ENCODE peak calls at places on chromosomes 2 and 18, in eight cellular contexts. One of them, this sample, is unnamed.
A peak's percentile ranks its signal among the peaks of the same experiment; 100 is the strongest.

GRCh38 chr2:16282511-16282910 is 342.2 kb downstream of the MYCN start:
- DNase-seq in activated T-helper 1 cell treated with anti-CD3 and anti-CD28 coated beads, Interleukin-12 subunit alpha, Interleukin-12 subunit beta, Interleukin-2, Interleukin-4 antibody, amounts not matched to agents 30 ng/mL and 10 ng/mL and 1 ng/mL, durations not matched to agents 14 hours and 24 hours and 36 hours: no peak
- DNase-seq in ureter: no peak
- DNase-seq in NCI-H2107: no peak
- DNase-seq in substantia nigra: no peak
- DNase-seq in EL: no peak
- DNase-seq in AG08395: no peak
- DNase-seq in left lung: no peak
- DNase-seq in this sample: no peak

GRCh38 chr2:12099374-12099773 is 352.9 kb downstream of the LPIN1 start:
- DNase-seq in EL: no peak
- DNase-seq in ureter: no peak
- DNase-seq in activated T-helper 1 cell treated with anti-CD3 and anti-CD28 coated beads, Interleukin-12 subunit alpha, Interleukin-12 subunit beta, Interleukin-2, Interleukin-4 antibody, amounts not matched to agents 30 ng/mL and 10 ng/mL and 1 ng/mL, durations not matched to agents 14 hours and 24 hours and 36 hours: no peak
- DNase-seq in substantia nigra: no peak
- DNase-seq in left lung: no peak
- DNase-seq in AG08395: no peak
- DNase-seq in NCI-H2107: no peak
- DNase-seq in this sample: no peak

GRCh38 chr18:13112982-13113381 is 105.6 kb upstream of the LDLRAD4 start:
- DNase-seq in activated T-helper 1 cell treated with anti-CD3 and anti-CD28 coated beads, Interleukin-12 subunit alpha, Interleukin-12 subunit beta, Interleukin-2, Interleukin-4 antibody, amounts not matched to agents 30 ng/mL and 10 ng/mL and 1 ng/mL, durations not matched to agents 14 hours and 24 hours and 36 hours: no peak
- DNase-seq in NCI-H2107: no peak
- DNase-seq in left lung: no peak
- DNase-seq in EL: no peak
- DNase-seq in substantia nigra: peak; percentile 25
- DNase-seq in ureter: no peak
- DNase-seq in AG08395: peak; percentile 56
- DNase-seq in this sample: peak; percentile 41

GRCh38 chr2:181066333-181066732 is 85.9 kb downstream of the UBE2E3 start:
- DNase-seq in ureter: no peak
- DNase-seq in substantia nigra: no peak
- DNase-seq in EL: no peak
- DNase-seq in left lung: no peak
- DNase-seq in activated T-helper 1 cell treated with anti-CD3 and anti-CD28 coated beads, Interleukin-12 subunit alpha, Interleukin-12 subunit beta, Interleukin-2, Interleukin-4 antibody, amounts not matched to agents 30 ng/mL and 10 ng/mL and 1 ng/mL, durations not matched to agents 14 hours and 24 hours and 36 hours: no peak
- DNase-seq in AG08395: no peak
- DNase-seq in NCI-H2107: no peak
- DNase-seq in this sample: no peak

GRCh38 chr2:240179941-240180666 is 39.6 kb upstream of the OTOS start:
- DNase-seq in activated T-helper 1 cell treated with anti-CD3 and anti-CD28 coated beads, Interleukin-12 subunit alpha, Interleukin-12 subunit beta, Interleukin-2, Interleukin-4 antibody, amounts not matched to agents 30 ng/mL and 10 ng/mL and 1 ng/mL, durations not matched to agents 14 hours and 24 hours and 36 hours: no peak
- DNase-seq in EL: no peak
- DNase-seq in ureter: no peak
- DNase-seq in AG08395: no peak
- DNase-seq in substantia nigra: no peak
- DNase-seq in left lung: no peak
- DNase-seq in NCI-H2107: no peak
- DNase-seq in this sample: no peak

GRCh38 chr2:12478151-12479041 is 238.3 kb upstream of the TRIB2 start:
- DNase-seq in substantia nigra: no peak
- DNase-seq in NCI-H2107: no peak
- DNase-seq in EL: no peak
- DNase-seq in AG08395: no peak
- DNase-seq in ureter: no peak
- DNase-seq in activated T-helper 1 cell treated with anti-CD3 and anti-CD28 coated beads, Interleukin-12 subunit alpha, Interleukin-12 subunit beta, Interleukin-2, Interleukin-4 antibody, amounts not matched to agents 30 ng/mL and 10 ng/mL and 1 ng/mL, durations not matched to agents 14 hours and 24 hours and 36 hours: no peak
- DNase-seq in left lung: no peak
- DNase-seq in this sample: no peak

GRCh38 chr18:32355896-32356295 is 114.8 kb downstream of the GAREM1 start:
- DNase-seq in AG08395: peak; percentile 9
- DNase-seq in NCI-H2107: no peak
- DNase-seq in substantia nigra: no peak
- DNase-seq in left lung: no peak
- DNase-seq in EL: no peak
- DNase-seq in ureter: no peak
- DNase-seq in activated T-helper 1 cell treated with anti-CD3 and anti-CD28 coated beads, Interleukin-12 subunit alpha, Interleukin-12 subunit beta, Interleukin-2, Interleukin-4 antibody, amounts not matched to agents 30 ng/mL and 10 ng/mL and 1 ng/mL, durations not matched to agents 14 hours and 24 hours and 36 hours: no peak
- DNase-seq in this sample: peak; percentile 8

GRCh38 chr2:234971494-234971893 is 19.7 kb downstream of the SH3BP4 start:
- DNase-seq in EL: no peak
- DNase-seq in substantia nigra: no peak
- DNase-seq in NCI-H2107: no peak
- DNase-seq in activated T-helper 1 cell treated with anti-CD3 and anti-CD28 coated beads, Interleukin-12 subunit alpha, Interleukin-12 subunit beta, Interleukin-2, Interleukin-4 antibody, amounts not matched to agents 30 ng/mL and 10 ng/mL and 1 ng/mL, durations not matched to agents 14 hours and 24 hours and 36 hours: no peak
- DNase-seq in left lung: no peak
- DNase-seq in AG08395: no peak
- DNase-seq in ureter: no peak
- DNase-seq in this sample: no peak

GRCh38 chr2:74876081-74876886 is 42.4 kb downstream of the HK2 start:
- DNase-seq in NCI-H2107: peak; percentile 27
- DNase-seq in AG08395: peak; percentile 71
- DNase-seq in EL: peak; percentile 58
- DNase-seq in ureter: no peak
- DNase-seq in activated T-helper 1 cell treated with anti-CD3 and anti-CD28 coated beads, Interleukin-12 subunit alpha, Interleukin-12 subunit beta, Interleukin-2, Interleukin-4 antibody, amounts not matched to agents 30 ng/mL and 10 ng/mL and 1 ng/mL, durations not matched to agents 14 hours and 24 hours and 36 hours: peak; percentile 21
- DNase-seq in substantia nigra: peak; percentile 31
- DNase-seq in left lung: no peak
- DNase-seq in this sample: peak; percentile 70

GRCh38 chr2:150778828-150779227 is 291.4 kb upstream of the RND3 start:
- DNase-seq in EL: peak; percentile 10
- DNase-seq in left lung: no peak
- DNase-seq in substantia nigra: no peak
- DNase-seq in AG08395: no peak
- DNase-seq in activated T-helper 1 cell treated with anti-CD3 and anti-CD28 coated beads, Interleukin-12 subunit alpha, Interleukin-12 subunit beta, Interleukin-2, Interleukin-4 antibody, amounts not matched to agents 30 ng/mL and 10 ng/mL and 1 ng/mL, durations not matched to agents 14 hours and 24 hours and 36 hours: no peak
- DNase-seq in ureter: no peak
- DNase-seq in NCI-H2107: no peak
- DNase-seq in this sample: no peak

GRCh38 chr2:108184421-108184820 is 55.3 kb upstream of the SULT1C3 start:
- DNase-seq in AG08395: peak; percentile 12
- DNase-seq in NCI-H2107: no peak
- DNase-seq in left lung: no peak
- DNase-seq in substantia nigra: no peak
- DNase-seq in EL: peak; percentile 25
- DNase-seq in ureter: no peak
- DNase-seq in activated T-helper 1 cell treated with anti-CD3 and anti-CD28 coated beads, Interleukin-12 subunit alpha, Interleukin-12 subunit beta, Interleukin-2, Interleukin-4 antibody, amounts not matched to agents 30 ng/mL and 10 ng/mL and 1 ng/mL, durations not matched to agents 14 hours and 24 hours and 36 hours: no peak
- DNase-seq in this sample: no peak

GRCh38 chr18:13463526-13463925 is 245.0 kb downstream of the LDLRAD4 start:
- DNase-seq in AG08395: no peak
- DNase-seq in substantia nigra: no peak
- DNase-seq in NCI-H2107: no peak
- DNase-seq in EL: no peak
- DNase-seq in ureter: no peak
- DNase-seq in activated T-helper 1 cell treated with anti-CD3 and anti-CD28 coated beads, Interleukin-12 subunit alpha, Interleukin-12 subunit beta, Interleukin-2, Interleukin-4 antibody, amounts not matched to agents 30 ng/mL and 10 ng/mL and 1 ng/mL, durations not matched to agents 14 hours and 24 hours and 36 hours: no peak
- DNase-seq in left lung: no peak
- DNase-seq in this sample: no peak

GRCh38 chr2:10960606-10961489 is 49.1 kb downstream of the KCNF1 start:
- DNase-seq in activated T-helper 1 cell treated with anti-CD3 and anti-CD28 coated beads, Interleukin-12 subunit alpha, Interleukin-12 subunit beta, Interleukin-2, Interleukin-4 antibody, amounts not matched to agents 30 ng/mL and 10 ng/mL and 1 ng/mL, durations not matched to agents 14 hours and 24 hours and 36 hours: no peak
- DNase-seq in NCI-H2107: no peak
- DNase-seq in substantia nigra: no peak
- DNase-seq in ureter: no peak
- DNase-seq in left lung: peak; percentile 75
- DNase-seq in EL: no peak
- DNase-seq in AG08395: no peak
- DNase-seq in this sample: no peak

This sample was measured in hepatic stellate cell.